ENCODE peak calls at places on chromosome 1, in eight cellular contexts. L is right lobe of liver, R is OCI-LY7, E is Panc1, C is psoas muscle, Z is body of pancreas, P is hepatocyte, H is IMR-90. K is an unnamed sample. For H3K9me3, the result is how much of the 10 kb centered on the place peaks cover.

GRCh38 chr1:52356818-52357355 is 9.1 kb downstream of the CC2D1B start:
- DNase-seq in R (no peak), Z (no peak), H (no peak), C (no peak), P (no peak), L (no peak), E (no peak), K (no peak)

GRCh38 chr1:56590520-56591011 is 11.2 kb upstream of the PLPP3 start:
- DNase-seq in R (no peak), C (no peak), P (no peak), E (no peak), Z (no peak), L (no peak), H (no peak), K (no peak)

GRCh38 chr1:101769520-101769919 is 227.2 kb downstream of the OLFM3 start:
- DNase-seq in C (no peak), H (peak), R (peak), P (peak), L (no peak), E (no peak), Z (no peak), K (no peak)

GRCh38 chr1:64403331-64403730 is 66.6 kb upstream of the CACHD1 start:
- DNase-seq in R (no peak), L (no peak), Z (no peak), P (no peak), C (no peak), H (no peak), E (no peak), K (no peak)

GRCh38 chr1:222334026-222334680 is 213.8 kb downstream of the HHIPL2 start:
- DNase-seq in L (no peak), H (peak), P (no peak), E (no peak), C (no peak), R (no peak), Z (no peak), K (no peak)

GRCh38 chr1:155645648-155646047 is 35.6 kb downstream of the MSTO1 start:
- DNase-seq in C (peak), P (no peak), Z (no peak), H (no peak), L (no peak), E (no peak), R (no peak), K (no peak)

GRCh38 chr1:169906938-169907337 is 13.2 kb upstream of the SCYL3 start:
- DNase-seq in R (no peak), H (no peak), Z (no peak), E (no peak), P (no peak), C (no peak), L (no peak), K (no peak)

GRCh38 chr1:55232448-55233148 is 17.4 kb upstream of the USP24 start:
- DNase-seq in P (no peak), L (no peak), Z (no peak), R (no peak), H (no peak), E (no peak), C (no peak), K (no peak)

GRCh38 chr1:228695015-228695955 is 40.0 kb upstream of the RHOU start:
- DNase-seq in H (no peak), L (no peak), C (no peak), R (no peak), E (no peak), P (no peak), Z (no peak), K (no peak)

GRCh38 chr1:67780637-67781036 is 52.6 kb downstream of the GNG12 start:
- DNase-seq in Z (no peak), E (no peak), C (peak), L (no peak), P (no peak), H (no peak), R (no peak), K (no peak)

GRCh38 chr1:7534061-7534825 is 236.9 kb upstream of the VAMP3 start:
- DNase-seq in Z (no peak), E (no peak), C (no peak), H (no peak), R (no peak), L (no peak), P (no peak), K (peak)

GRCh38 chr1:235533476-235534168 is 29.4 kb upstream of the B3GALNT2 start:
- DNase-seq in R (no peak), Z (no peak), L (no peak), H (peak), P (no peak), E (no peak), C (no peak), K (no peak)

GRCh38 chr1:228014235-228014930 is 7.6 kb downstream of the WNT3A start:
- DNase-seq in P (peak), R (no peak), L (no peak), H (peak), C (no peak), Z (no peak), E (no peak), K (peak)

GRCh38 chr1:243917177-243917862 is 67.3 kb upstream of the AKT3 start:
- DNase-seq in Z (peak), R (no peak), H (peak), C (peak), L (no peak), P (peak), E (no peak), K (peak)

GRCh38 chr1:4970532-4970931 is 316.1 kb downstream of the AJAP1 start:
- DNase-seq in P (no peak), E (no peak), C (no peak), R (no peak), Z (no peak), L (no peak), H (no peak), K (no peak)

GRCh38 chr1:209720826-209721225 is 16.2 kb downstream of the HSD11B1 start:
- DNase-seq in R (no peak), E (no peak), H (no peak), L (no peak), C (no peak), Z (no peak), P (no peak), K (no peak)

GRCh38 chr1:116826818-116827606 is 72.8 kb downstream of the CD2 start:
- DNase-seq in C (no peak), Z (no peak), P (peak), L (no peak), H (peak), R (no peak), E (no peak), K (no peak)

GRCh38 chr1:215793210-215793609 is 226.1 kb downstream of the KCTD3 start:
- DNase-seq in E (no peak), P (no peak), Z (no peak), H (peak), R (no peak), C (no peak), L (no peak), K (no peak)

GRCh38 chr1:51906306-51907078 is 28.0 kb upstream of the NRDC start:
- DNase-seq in C (no peak), E (no peak), R (no peak), H (peak), L (no peak), P (no peak), Z (no peak), K (no peak)

GRCh38 chr1:244341455-244342450 is 110.0 kb downstream of the ADSS2 start:
- DNase-seq in H (no peak), C (no peak), P (peak), Z (no peak), L (no peak), E (no peak), R (no peak), K (peak)

GRCh38 chr1:56676571-56677035 is 31.5 kb downstream of the PRKAA2 start:
- DNase-seq in C (no peak), L (no peak), R (no peak), H (peak), E (peak), P (peak), Z (no peak), K (no peak)

GRCh38 chr1:235883261-235883927 is 16.7 kb upstream of the LYST start:
- DNase-seq in C (peak), H (peak), L (peak), Z (peak), E (peak), R (no peak), P (peak), K (peak)

GRCh38 chr1:220347654-220348175 is 75.5 kb upstream of the RAB3GAP2 start:
- DNase-seq in L (no peak), H (no peak), R (no peak), E (no peak), C (no peak), P (no peak), Z (no peak), K (no peak)

GRCh38 chr1:220356981-220357850 is 85.0 kb upstream of the RAB3GAP2 start:
- DNase-seq in C (no peak), Z (no peak), H (no peak), L (no peak), P (no peak), R (no peak), E (no peak), K (no peak)

DNA sequence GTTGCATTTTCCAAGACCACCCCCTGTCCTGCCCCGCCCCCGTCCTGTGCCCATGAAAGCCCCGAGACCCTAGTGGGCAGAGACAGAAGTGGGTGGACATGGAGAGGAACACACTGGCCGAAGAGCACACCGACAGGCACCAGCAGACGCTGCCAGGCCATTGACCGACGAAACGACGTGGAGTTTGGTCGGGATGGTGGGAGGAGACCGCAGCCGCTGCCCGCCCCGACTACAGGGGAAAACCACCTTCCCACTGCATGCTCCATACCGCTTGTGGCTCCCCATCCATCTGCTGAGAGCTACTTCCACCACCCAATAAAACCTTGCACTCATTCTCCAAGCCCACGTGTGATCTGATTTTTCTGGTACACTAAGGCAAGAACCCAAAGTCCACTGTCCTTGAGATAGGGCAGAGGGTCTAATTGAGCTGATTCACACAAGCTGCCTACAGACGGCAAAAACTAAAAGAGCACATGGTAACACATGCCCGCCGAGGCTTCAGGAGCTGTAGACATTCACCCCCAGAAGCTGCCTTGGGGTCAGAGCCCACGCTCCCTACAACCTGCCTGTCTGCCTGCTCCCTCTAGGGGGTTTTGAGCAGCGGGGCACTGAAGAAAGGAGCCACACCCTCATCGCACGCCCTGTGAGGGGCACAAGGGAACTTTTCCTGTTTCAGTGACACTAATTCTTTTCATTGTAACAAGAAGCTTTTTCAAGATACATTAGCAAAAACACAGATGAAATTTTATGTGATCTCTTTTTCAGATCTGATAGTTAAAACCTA is 81.2 kb upstream of the RAB3GAP2 start:
- DNase-seq in R (no peak), E (no peak), Z (no peak), P (no peak), L (no peak), C (no peak), H (no peak), K (no peak)
- TF ChIP-seq CTCF in R (no peak), E (no peak), Z (no peak), P (no peak), L (no peak), C (no peak), H (no peak), K (no peak)

GRCh38 chr1:189274267-189274666 is 1203.4 kb downstream of the BRINP3 start:
- DNase-seq in L (no peak), Z (no peak), P (no peak), E (no peak), H (no peak), C (no peak), R (no peak), K (no peak)

GRCh38 chr1:189269011-189269410 is 1208.7 kb downstream of the BRINP3 start:
- DNase-seq in P (no peak), C (no peak), L (no peak), E (no peak), R (peak), H (peak), Z (no peak), K (no peak)
- H3K9me3 ChIP-seq in P (under half), C (under half), L (under half), E (under half), R (under half), H (under half), Z (under half), K (under half)

GRCh38 chr1:156894711-156895407 is 1.3 kb downstream of the PEAR1 start:
- DNase-seq in P (peak), C (peak), H (peak), L (no peak), Z (no peak), E (no peak), R (no peak), K (no peak)

GRCh38 chr1:156892190-156893047 is 1.1 kb upstream of the PEAR1 start:
- DNase-seq in E (no peak), C (peak), Z (peak), L (peak), H (peak), P (peak), R (peak), K (peak)

GRCh38 chr1:156893048-156893953 is at the start of gene PEAR1:
- DNase-seq in Z (no peak), L (no peak), E (no peak), P (peak), R (no peak), H (peak), C (peak), K (peak)

GRCh38 chr1:156895408-156895874 is 1.9 kb downstream of the PEAR1 start:
- DNase-seq in C (no peak), Z (no peak), P (no peak), L (no peak), H (peak), R (no peak), E (no peak), K (no peak)

DNA sequence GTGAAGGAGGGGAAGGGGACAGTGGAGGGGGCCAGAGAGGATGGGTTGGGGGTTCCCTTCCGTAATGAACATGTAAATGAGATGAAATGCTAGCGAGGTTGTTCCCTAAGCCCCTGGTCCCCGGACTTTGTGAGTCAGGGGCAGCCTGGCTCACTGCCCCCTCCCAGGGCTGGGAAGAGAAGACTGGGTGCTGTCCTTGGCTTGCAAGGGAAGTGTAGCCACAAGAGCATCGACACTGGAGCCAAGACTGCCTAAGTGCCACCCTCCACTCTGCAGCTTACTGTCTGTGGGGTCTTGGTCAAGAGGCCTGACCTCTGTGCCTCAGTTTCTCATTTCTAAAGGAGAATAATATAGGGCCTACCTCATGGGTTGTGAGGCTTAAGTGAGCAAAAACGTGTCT is 483 bp downstream of the PEAR1 start:
- DNase-seq in Z (no peak), C (no peak), H (no peak), P (no peak), E (no peak), L (no peak), R (no peak), K (no peak)
- H3K4me3 ChIP-seq in Z (no peak), C (peak), H (peak), P (no peak), E (peak), L (peak), R (no peak), K (peak)

GRCh38 chr1:24308365-24309015 is 10.7 kb upstream of the GRHL3 start:
- DNase-seq in P (no peak), H (no peak), C (no peak), R (peak), Z (no peak), L (no peak), E (no peak), K (no peak)
- TF ChIP-seq CTCF in P (peak), H (peak), C (no peak), R (peak), Z (no peak), L (no peak), E (peak), K (no peak)

K was measured in left lung.